ENCODE peak calls at places on chromosomes 12 and 14, in nine cellular contexts. One of them, this sample, is unnamed. For H3K27me3, the result is how much of the 10 kb centered on the place peaks cover.

GRCh38 chr12:9870311-9870866 is 1.2 kb upstream of the CLEC2B start:
- DNase-seq in CD4-positive, CD25-positive, alpha-beta regulatory T cell: no peak
- DNase-seq in PC-9: no peak
- DNase-seq in SK-N-SH: no peak
- DNase-seq in effector memory CD4-positive, alpha-beta T cell: no peak
- DNase-seq in uterus: no peak
- DNase-seq in aorta: no peak
- DNase-seq in GM23248: peak
- DNase-seq in Karpas-422: no peak
- DNase-seq in this sample: no peak

GRCh38 chr14:68951051-68951797 is 27.9 kb downstream of the ACTN1 start:
- DNase-seq in CD4-positive, CD25-positive, alpha-beta regulatory T cell: no peak
- DNase-seq in aorta: peak
- DNase-seq in uterus: peak
- DNase-seq in PC-9: peak
- DNase-seq in Karpas-422: no peak
- DNase-seq in effector memory CD4-positive, alpha-beta T cell: no peak
- DNase-seq in SK-N-SH: peak
- DNase-seq in GM23248: peak
- DNase-seq in this sample: no peak

GRCh38 chr12:14614704-14615121 is 47.0 kb upstream of the PLBD1 start:
- DNase-seq in effector memory CD4-positive, alpha-beta T cell: no peak
- DNase-seq in uterus: no peak
- DNase-seq in Karpas-422: peak
- DNase-seq in CD4-positive, CD25-positive, alpha-beta regulatory T cell: no peak
- DNase-seq in GM23248: no peak
- DNase-seq in SK-N-SH: no peak
- DNase-seq in PC-9: no peak
- DNase-seq in aorta: no peak
- DNase-seq in this sample: no peak

GRCh38 chr12:100403446-100403845 is 46.6 kb downstream of the SLC17A8 start:
- DNase-seq in SK-N-SH: no peak
- DNase-seq in uterus: no peak
- DNase-seq in PC-9: no peak
- DNase-seq in GM23248: peak
- DNase-seq in effector memory CD4-positive, alpha-beta T cell: no peak
- DNase-seq in Karpas-422: no peak
- DNase-seq in aorta: no peak
- DNase-seq in CD4-positive, CD25-positive, alpha-beta regulatory T cell: no peak
- DNase-seq in this sample: no peak

GRCh38 chr14:30998100-30998706 is 27.2 kb upstream of the AP4S1 start:
- DNase-seq in SK-N-SH: no peak
- DNase-seq in PC-9: no peak
- DNase-seq in GM23248: no peak
- DNase-seq in aorta: no peak
- DNase-seq in effector memory CD4-positive, alpha-beta T cell: no peak
- DNase-seq in Karpas-422: no peak
- DNase-seq in CD4-positive, CD25-positive, alpha-beta regulatory T cell: no peak
- DNase-seq in uterus: no peak
- DNase-seq in this sample: no peak

GRCh38 chr12:123444396-123445026 is 8.0 kb upstream of the RILPL2 start:
- DNase-seq in SK-N-SH: no peak
- DNase-seq in PC-9: no peak
- DNase-seq in Karpas-422: no peak
- DNase-seq in aorta: no peak
- DNase-seq in uterus: no peak
- DNase-seq in CD4-positive, CD25-positive, alpha-beta regulatory T cell: no peak
- DNase-seq in GM23248: peak
- DNase-seq in effector memory CD4-positive, alpha-beta T cell: no peak
- DNase-seq in this sample: no peak

GRCh38 chr14:100155049-100155621 is 4.3 kb downstream of the DEGS2 start:
- DNase-seq in aorta: peak
- DNase-seq in effector memory CD4-positive, alpha-beta T cell: no peak
- DNase-seq in PC-9: peak
- DNase-seq in GM23248: peak
- DNase-seq in Karpas-422: peak
- DNase-seq in SK-N-SH: peak
- DNase-seq in CD4-positive, CD25-positive, alpha-beta regulatory T cell: no peak
- DNase-seq in uterus: no peak
- DNase-seq in this sample: no peak

GRCh38 chr14:93906341-93907329 is 20.5 kb upstream of the FAM181A start:
- DNase-seq in SK-N-SH: peak
- DNase-seq in aorta: peak
- DNase-seq in Karpas-422: peak
- DNase-seq in GM23248: peak
- DNase-seq in CD4-positive, CD25-positive, alpha-beta regulatory T cell: peak
- DNase-seq in uterus: peak
- DNase-seq in PC-9: peak
- DNase-seq in effector memory CD4-positive, alpha-beta T cell: peak
- DNase-seq in this sample: no peak

GRCh38 chr12:54420766-54421144 is 1.7 kb upstream of the ITGA5 start:
- DNase-seq in SK-N-SH: no peak
- DNase-seq in aorta: no peak
- DNase-seq in PC-9: no peak
- DNase-seq in Karpas-422: no peak
- DNase-seq in uterus: peak
- DNase-seq in GM23248: peak
- DNase-seq in effector memory CD4-positive, alpha-beta T cell: no peak
- DNase-seq in CD4-positive, CD25-positive, alpha-beta regulatory T cell: no peak
- DNase-seq in this sample: no peak

GRCh38 chr12:110355080-110355479 is 48.4 kb downstream of the ANAPC7 start:
- DNase-seq in uterus: no peak
- DNase-seq in aorta: peak
- DNase-seq in PC-9: no peak
- DNase-seq in GM23248: peak
- DNase-seq in SK-N-SH: peak
- DNase-seq in effector memory CD4-positive, alpha-beta T cell: no peak
- DNase-seq in Karpas-422: peak
- DNase-seq in CD4-positive, CD25-positive, alpha-beta regulatory T cell: peak
- DNase-seq in this sample: no peak

GRCh38 chr14:26984318-26985177 is 386.7 kb upstream of the NOVA1 start:
- DNase-seq in SK-N-SH: peak
- DNase-seq in GM23248: peak
- DNase-seq in PC-9: peak
- DNase-seq in Karpas-422: peak
- DNase-seq in uterus: peak
- DNase-seq in CD4-positive, CD25-positive, alpha-beta regulatory T cell: no peak
- DNase-seq in effector memory CD4-positive, alpha-beta T cell: no peak
- DNase-seq in aorta: no peak
- DNase-seq in this sample: no peak

GRCh38 chr14:20798932-20799331 is 3.7 kb downstream of the RNASE1 start:
- DNase-seq in effector memory CD4-positive, alpha-beta T cell: no peak
- DNase-seq in GM23248: no peak
- DNase-seq in uterus: no peak
- DNase-seq in CD4-positive, CD25-positive, alpha-beta regulatory T cell: no peak
- DNase-seq in Karpas-422: no peak
- DNase-seq in aorta: no peak
- DNase-seq in SK-N-SH: no peak
- DNase-seq in PC-9: no peak
- DNase-seq in this sample: no peak

GRCh38 chr14:95062946-95063345 is 94.4 kb downstream of the DICER1 start:
- DNase-seq in effector memory CD4-positive, alpha-beta T cell: no peak
- DNase-seq in SK-N-SH: no peak
- DNase-seq in uterus: no peak
- DNase-seq in Karpas-422: no peak
- DNase-seq in PC-9: no peak
- DNase-seq in aorta: no peak
- DNase-seq in GM23248: no peak
- DNase-seq in CD4-positive, CD25-positive, alpha-beta regulatory T cell: no peak
- DNase-seq in this sample: no peak

GRCh38 chr12:111482464-111482863 is 76.7 kb downstream of the SH2B3 start:
- DNase-seq in GM23248: peak
- DNase-seq in Karpas-422: no peak
- DNase-seq in PC-9: no peak
- DNase-seq in uterus: no peak
- DNase-seq in effector memory CD4-positive, alpha-beta T cell: no peak
- DNase-seq in CD4-positive, CD25-positive, alpha-beta regulatory T cell: peak
- DNase-seq in SK-N-SH: no peak
- DNase-seq in aorta: no peak
- DNase-seq in this sample: no peak

GRCh38 chr14:62001988-62002387 is 239.8 kb downstream of the SNAPC1 start:
- DNase-seq in Karpas-422: no peak
- DNase-seq in GM23248: no peak
- DNase-seq in uterus: no peak
- DNase-seq in SK-N-SH: no peak
- DNase-seq in PC-9: no peak
- DNase-seq in effector memory CD4-positive, alpha-beta T cell: no peak
- DNase-seq in CD4-positive, CD25-positive, alpha-beta regulatory T cell: no peak
- DNase-seq in aorta: no peak
- DNase-seq in this sample: no peak

GRCh38 chr14:90114554-90114953 is 52.8 kb downstream of the KCNK13 start:
- DNase-seq in CD4-positive, CD25-positive, alpha-beta regulatory T cell: no peak
- DNase-seq in Karpas-422: no peak
- DNase-seq in effector memory CD4-positive, alpha-beta T cell: no peak
- DNase-seq in GM23248: peak
- DNase-seq in SK-N-SH: peak
- DNase-seq in PC-9: no peak
- DNase-seq in aorta: no peak
- DNase-seq in uterus: no peak
- DNase-seq in this sample: no peak

GRCh38 chr12:13165578-13166120 is 30.9 kb upstream of the EMP1 start:
- DNase-seq in GM23248: peak
- DNase-seq in uterus: peak
- DNase-seq in PC-9: peak
- DNase-seq in Karpas-422: peak
- DNase-seq in SK-N-SH: no peak
- DNase-seq in CD4-positive, CD25-positive, alpha-beta regulatory T cell: peak
- DNase-seq in effector memory CD4-positive, alpha-beta T cell: peak
- DNase-seq in aorta: peak
- DNase-seq in this sample: peak

GRCh38 chr12:96132819-96133218 is 61.4 kb upstream of the ELK3 start:
- DNase-seq in aorta: no peak
- DNase-seq in SK-N-SH: no peak
- DNase-seq in PC-9: peak
- DNase-seq in uterus: no peak
- DNase-seq in effector memory CD4-positive, alpha-beta T cell: no peak
- DNase-seq in Karpas-422: peak
- DNase-seq in CD4-positive, CD25-positive, alpha-beta regulatory T cell: peak
- DNase-seq in GM23248: no peak
- DNase-seq in this sample: no peak

GRCh38 chr12:11876301-11876700 is 194.4 kb upstream of the BCL2L14 start:
- DNase-seq in GM23248: no peak
- DNase-seq in SK-N-SH: no peak
- DNase-seq in effector memory CD4-positive, alpha-beta T cell: no peak
- DNase-seq in PC-9: no peak
- DNase-seq in uterus: no peak
- DNase-seq in aorta: no peak
- DNase-seq in Karpas-422: no peak
- DNase-seq in CD4-positive, CD25-positive, alpha-beta regulatory T cell: no peak
- DNase-seq in this sample: peak

GRCh38 chr14:75344396-75344795 is 65.8 kb downstream of the FOS start:
- DNase-seq in aorta: no peak
- DNase-seq in PC-9: no peak
- DNase-seq in CD4-positive, CD25-positive, alpha-beta regulatory T cell: no peak
- DNase-seq in Karpas-422: no peak
- DNase-seq in uterus: no peak
- DNase-seq in effector memory CD4-positive, alpha-beta T cell: no peak
- DNase-seq in SK-N-SH: no peak
- DNase-seq in GM23248: peak
- DNase-seq in this sample: no peak

DNA sequence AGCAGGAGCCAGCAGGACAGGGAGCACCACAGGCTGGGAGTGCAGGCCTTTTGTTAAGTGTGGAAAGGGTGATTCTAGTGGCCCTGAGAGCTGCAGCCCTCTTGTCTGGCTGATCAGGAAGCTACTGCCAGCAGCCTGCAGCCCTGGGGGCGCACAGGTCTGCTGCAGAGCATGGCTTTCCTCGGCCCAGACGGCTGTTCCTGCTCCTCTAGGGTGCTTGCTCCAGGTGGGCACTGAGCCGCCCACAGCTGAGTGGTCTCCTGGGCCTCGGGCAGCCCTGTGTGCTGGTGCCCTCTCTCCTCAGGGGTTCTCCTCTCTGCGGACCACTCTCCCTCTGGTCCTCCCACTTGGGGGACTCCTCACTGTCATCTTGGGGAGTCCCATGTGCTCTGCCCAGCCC is 18.9 kb downstream of the CCDC88C start:
- DNase-seq in aorta: peak
- DNase-seq in CD4-positive, CD25-positive, alpha-beta regulatory T cell: no peak
- DNase-seq in effector memory CD4-positive, alpha-beta T cell: no peak
- DNase-seq in uterus: no peak
- DNase-seq in Karpas-422: no peak
- DNase-seq in PC-9: no peak
- DNase-seq in SK-N-SH: peak
- DNase-seq in GM23248: no peak
- DNase-seq in this sample: no peak
- H3K27me3 ChIP-seq in aorta: under half
- H3K27me3 ChIP-seq in CD4-positive, CD25-positive, alpha-beta regulatory T cell: under half
- H3K27me3 ChIP-seq in effector memory CD4-positive, alpha-beta T cell: under half
- H3K27me3 ChIP-seq in uterus: under half
- H3K27me3 ChIP-seq in Karpas-422: under half
- H3K27me3 ChIP-seq in PC-9: under half
- H3K27me3 ChIP-seq in SK-N-SH: under half
- H3K27me3 ChIP-seq in GM23248: under half
- H3K27me3 ChIP-seq in this sample: under half

GRCh38 chr12:43812926-43813325 is 6.8 kb upstream of the TWF1 start:
- DNase-seq in PC-9: no peak
- DNase-seq in SK-N-SH: no peak
- DNase-seq in effector memory CD4-positive, alpha-beta T cell: no peak
- DNase-seq in Karpas-422: no peak
- DNase-seq in CD4-positive, CD25-positive, alpha-beta regulatory T cell: no peak
- DNase-seq in uterus: no peak
- DNase-seq in aorta: no peak
- DNase-seq in GM23248: peak
- DNase-seq in this sample: no peak
- H3K27me3 ChIP-seq in PC-9: under half
- H3K27me3 ChIP-seq in SK-N-SH: under half
- H3K27me3 ChIP-seq in effector memory CD4-positive, alpha-beta T cell: under half
- H3K27me3 ChIP-seq in Karpas-422: under half
- H3K27me3 ChIP-seq in CD4-positive, CD25-positive, alpha-beta regulatory T cell: under half
- H3K27me3 ChIP-seq in uterus: under half
- H3K27me3 ChIP-seq in aorta: under half
- H3K27me3 ChIP-seq in GM23248: under half
- H3K27me3 ChIP-seq in this sample: under half

DNA sequence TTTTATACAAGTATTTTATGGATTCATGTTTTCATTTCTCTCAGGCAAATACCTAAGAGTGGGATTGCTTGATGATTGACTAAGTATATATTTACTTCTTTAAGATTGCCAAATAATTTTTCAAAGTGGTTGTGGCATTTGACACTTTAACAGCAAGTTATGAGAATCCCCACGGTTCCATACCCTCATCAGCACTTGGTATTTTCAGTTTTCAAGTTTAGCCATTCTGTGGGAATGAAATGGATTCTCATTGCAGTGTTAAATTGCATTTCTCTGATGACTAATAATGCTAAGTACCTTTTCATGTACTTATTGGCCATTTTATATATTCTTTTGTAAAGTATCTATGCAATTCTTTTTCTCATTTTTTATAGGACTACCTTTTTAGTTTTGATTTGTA is 301.5 kb upstream of the DIO3 start:
- DNase-seq in aorta: no peak
- DNase-seq in Karpas-422: no peak
- DNase-seq in SK-N-SH: no peak
- DNase-seq in PC-9: no peak
- DNase-seq in CD4-positive, CD25-positive, alpha-beta regulatory T cell: no peak
- DNase-seq in uterus: no peak
- DNase-seq in GM23248: no peak
- DNase-seq in effector memory CD4-positive, alpha-beta T cell: no peak
- DNase-seq in this sample: no peak
- H3K27me3 ChIP-seq in aorta: under half
- H3K27me3 ChIP-seq in Karpas-422: under half
- H3K27me3 ChIP-seq in SK-N-SH: under half
- H3K27me3 ChIP-seq in PC-9: under half
- H3K27me3 ChIP-seq in CD4-positive, CD25-positive, alpha-beta regulatory T cell: under half
- H3K27me3 ChIP-seq in uterus: under half
- H3K27me3 ChIP-seq in GM23248: under half
- H3K27me3 ChIP-seq in effector memory CD4-positive, alpha-beta T cell: under half
- H3K27me3 ChIP-seq in this sample: under half

GRCh38 chr12:106581543-106582263 is 1.1 kb upstream of the RFX4 start:
- DNase-seq in Karpas-422: no peak
- DNase-seq in GM23248: peak
- DNase-seq in SK-N-SH: peak
- DNase-seq in CD4-positive, CD25-positive, alpha-beta regulatory T cell: no peak
- DNase-seq in PC-9: no peak
- DNase-seq in aorta: peak
- DNase-seq in uterus: no peak
- DNase-seq in effector memory CD4-positive, alpha-beta T cell: no peak
- DNase-seq in this sample: no peak
- H3K27me3 ChIP-seq in Karpas-422: under half
- H3K27me3 ChIP-seq in GM23248: half or more
- H3K27me3 ChIP-seq in SK-N-SH: half or more
- H3K27me3 ChIP-seq in CD4-positive, CD25-positive, alpha-beta regulatory T cell: under half
- H3K27me3 ChIP-seq in PC-9: under half
- H3K27me3 ChIP-seq in aorta: under half
- H3K27me3 ChIP-seq in uterus: under half
- H3K27me3 ChIP-seq in effector memory CD4-positive, alpha-beta T cell: under half
- H3K27me3 ChIP-seq in this sample: under half